ENCODE peak calls at places on chromosome 17, in six cellular contexts. One of them, this sample, is unnamed.

GRCh38 chr17:72097144-72097543 is 23.7 kb upstream of the SOX9 start:
- DNase-seq in activated CD8-positive, alpha-beta T cell treated with anti-CD3 and anti-CD28 coated beads for 36 hours: no peak
- DNase-seq in lower leg skin: peak
- DNase-seq in EH: no peak
- DNase-seq in left ventricle myocardium inferior: no peak
- DNase-seq in colonic mucosa: no peak
- DNase-seq in this sample: no peak

GRCh38 chr17:79950306-79950705 is 85.4 kb downstream of the TBC1D16 start:
- DNase-seq in activated CD8-positive, alpha-beta T cell treated with anti-CD3 and anti-CD28 coated beads for 36 hours: no peak
- DNase-seq in lower leg skin: peak
- DNase-seq in EH: no peak
- DNase-seq in left ventricle myocardium inferior: peak
- DNase-seq in colonic mucosa: no peak
- DNase-seq in this sample: no peak

GRCh38 chr17:61574542-61575351 is 16.3 kb downstream of the NACA2 start:
- DNase-seq in activated CD8-positive, alpha-beta T cell treated with anti-CD3 and anti-CD28 coated beads for 36 hours: peak
- DNase-seq in lower leg skin: no peak
- DNase-seq in EH: peak
- DNase-seq in left ventricle myocardium inferior: no peak
- DNase-seq in colonic mucosa: peak
- DNase-seq in this sample: peak

GRCh38 chr17:77470800-77471733 is 330.3 kb downstream of the SEC14L1 start:
- DNase-seq in activated CD8-positive, alpha-beta T cell treated with anti-CD3 and anti-CD28 coated beads for 36 hours: peak
- DNase-seq in lower leg skin: no peak
- DNase-seq in EH: peak
- DNase-seq in left ventricle myocardium inferior: peak
- DNase-seq in colonic mucosa: no peak
- DNase-seq in this sample: no peak

GRCh38 chr17:37791434-37791833 is 46.6 kb upstream of the HNF1B start:
- DNase-seq in activated CD8-positive, alpha-beta T cell treated with anti-CD3 and anti-CD28 coated beads for 36 hours: peak
- DNase-seq in lower leg skin: no peak
- DNase-seq in EH: peak
- DNase-seq in left ventricle myocardium inferior: no peak
- DNase-seq in colonic mucosa: peak
- DNase-seq in this sample: no peak

GRCh38 chr17:82339634-82340580 is 6.3 kb upstream of the SECTM1 start:
- DNase-seq in activated CD8-positive, alpha-beta T cell treated with anti-CD3 and anti-CD28 coated beads for 36 hours: no peak
- DNase-seq in lower leg skin: no peak
- DNase-seq in EH: no peak
- DNase-seq in left ventricle myocardium inferior: no peak
- DNase-seq in colonic mucosa: no peak
- DNase-seq in this sample: no peak

GRCh38 chr17:10743316-10744009 is 13.6 kb upstream of the TMEM220 start:
- DNase-seq in activated CD8-positive, alpha-beta T cell treated with anti-CD3 and anti-CD28 coated beads for 36 hours: no peak
- DNase-seq in lower leg skin: peak
- DNase-seq in EH: peak
- DNase-seq in left ventricle myocardium inferior: no peak
- DNase-seq in colonic mucosa: no peak
- DNase-seq in this sample: no peak

GRCh38 chr17:73910216-73910615 is 266.0 kb upstream of the SDK2 start:
- DNase-seq in activated CD8-positive, alpha-beta T cell treated with anti-CD3 and anti-CD28 coated beads for 36 hours: no peak
- DNase-seq in lower leg skin: peak
- DNase-seq in EH: no peak
- DNase-seq in left ventricle myocardium inferior: no peak
- DNase-seq in colonic mucosa: no peak
- DNase-seq in this sample: no peak

GRCh38 chr17:30236807-30237206 is 1.3 kb upstream of the SLC6A4 start:
- DNase-seq in activated CD8-positive, alpha-beta T cell treated with anti-CD3 and anti-CD28 coated beads for 36 hours: peak
- DNase-seq in lower leg skin: peak
- DNase-seq in EH: peak
- DNase-seq in left ventricle myocardium inferior: peak
- DNase-seq in colonic mucosa: peak
- DNase-seq in this sample: no peak

GRCh38 chr17:12983986-12984932 is 33.6 kb downstream of the ELAC2 start:
- DNase-seq in activated CD8-positive, alpha-beta T cell treated with anti-CD3 and anti-CD28 coated beads for 36 hours: no peak
- DNase-seq in lower leg skin: no peak
- DNase-seq in EH: peak
- DNase-seq in left ventricle myocardium inferior: peak
- DNase-seq in colonic mucosa: peak
- DNase-seq in this sample: peak

GRCh38 chr17:50682938-50683337 is 24.8 kb downstream of the ANKRD40 start:
- DNase-seq in activated CD8-positive, alpha-beta T cell treated with anti-CD3 and anti-CD28 coated beads for 36 hours: no peak
- DNase-seq in lower leg skin: no peak
- DNase-seq in EH: no peak
- DNase-seq in left ventricle myocardium inferior: no peak
- DNase-seq in colonic mucosa: no peak
- DNase-seq in this sample: no peak

GRCh38 chr17:79444226-79444625 is 166.6 kb downstream of the RBFOX3 start:
- DNase-seq in activated CD8-positive, alpha-beta T cell treated with anti-CD3 and anti-CD28 coated beads for 36 hours: no peak
- DNase-seq in lower leg skin: no peak
- DNase-seq in EH: no peak
- DNase-seq in left ventricle myocardium inferior: no peak
- DNase-seq in colonic mucosa: no peak
- DNase-seq in this sample: no peak

GRCh38 chr17:55175788-55176425 is 88.9 kb upstream of the HLF start:
- DNase-seq in activated CD8-positive, alpha-beta T cell treated with anti-CD3 and anti-CD28 coated beads for 36 hours: no peak
- DNase-seq in lower leg skin: no peak
- DNase-seq in EH: no peak
- DNase-seq in left ventricle myocardium inferior: no peak
- DNase-seq in colonic mucosa: no peak
- DNase-seq in this sample: no peak

GRCh38 chr17:74201250-74201649 is 2.2 kb upstream of the RPL38 start:
- DNase-seq in activated CD8-positive, alpha-beta T cell treated with anti-CD3 and anti-CD28 coated beads for 36 hours: no peak
- DNase-seq in lower leg skin: no peak
- DNase-seq in EH: peak
- DNase-seq in left ventricle myocardium inferior: no peak
- DNase-seq in colonic mucosa: peak
- DNase-seq in this sample: no peak

GRCh38 chr17:1617620-1618174 is 10.9 kb downstream of the SLC43A2 start:
- DNase-seq in activated CD8-positive, alpha-beta T cell treated with anti-CD3 and anti-CD28 coated beads for 36 hours: no peak
- DNase-seq in lower leg skin: no peak
- DNase-seq in EH: peak
- DNase-seq in left ventricle myocardium inferior: no peak
- DNase-seq in colonic mucosa: peak
- DNase-seq in this sample: no peak

GRCh38 chr17:50627782-50628601 is 6.7 kb upstream of the ABCC3 start:
- DNase-seq in activated CD8-positive, alpha-beta T cell treated with anti-CD3 and anti-CD28 coated beads for 36 hours: peak
- DNase-seq in lower leg skin: no peak
- DNase-seq in EH: no peak
- DNase-seq in left ventricle myocardium inferior: no peak
- DNase-seq in colonic mucosa: peak
- DNase-seq in this sample: no peak

GRCh38 chr17:10018461-10018891 is 113.4 kb upstream of the RCVRN start:
- DNase-seq in activated CD8-positive, alpha-beta T cell treated with anti-CD3 and anti-CD28 coated beads for 36 hours: no peak
- DNase-seq in lower leg skin: no peak
- DNase-seq in EH: no peak
- DNase-seq in left ventricle myocardium inferior: no peak
- DNase-seq in colonic mucosa: no peak
- DNase-seq in this sample: no peak

GRCh38 chr17:17900615-17901520 is 64.1 kb upstream of the SREBF1 start:
- DNase-seq in activated CD8-positive, alpha-beta T cell treated with anti-CD3 and anti-CD28 coated beads for 36 hours: no peak
- DNase-seq in lower leg skin: peak
- DNase-seq in EH: peak
- DNase-seq in left ventricle myocardium inferior: peak
- DNase-seq in colonic mucosa: peak
- DNase-seq in this sample: peak

GRCh38 chr17:44076716-44077594 is 6.4 kb downstream of the G6PC3 start:
- DNase-seq in activated CD8-positive, alpha-beta T cell treated with anti-CD3 and anti-CD28 coated beads for 36 hours: no peak
- DNase-seq in lower leg skin: no peak
- DNase-seq in EH: no peak
- DNase-seq in left ventricle myocardium inferior: no peak
- DNase-seq in colonic mucosa: no peak
- DNase-seq in this sample: no peak

GRCh38 chr17:5715478-5715877 is 131.2 kb upstream of the NLRP1 start:
- DNase-seq in activated CD8-positive, alpha-beta T cell treated with anti-CD3 and anti-CD28 coated beads for 36 hours: no peak
- DNase-seq in lower leg skin: peak
- DNase-seq in EH: peak
- DNase-seq in left ventricle myocardium inferior: no peak
- DNase-seq in colonic mucosa: no peak
- DNase-seq in this sample: no peak